ENCODE peak calls at places on chromosomes 11 and 22, in nine cellular contexts. X is SK-N-SH; V is ascending aorta; F is uterus; J is body of pancreas; M is naive thymus-derived CD4-positive, alpha-beta T cell; Y is fibroblast of lung; R is ovary; U is esophagus squamous epithelium. C is an unnamed sample.

GRCh38 chr22:50575426-50575941 is 2.7 kb downstream of the CPT1B start:
- DNase-seq in J (no peak), U (no peak), F (no peak), R (no peak), V (no peak), M (no peak), Y (no peak), X (no peak), C (no peak)

GRCh38 chr11:113202431-113202830 is 112.0 kb upstream of the TTC12 start:
- DNase-seq in X (no peak), F (no peak), R (no peak), Y (no peak), J (no peak), U (no peak), V (no peak), M (no peak), C (no peak)

GRCh38 chr11:80860632-80861031 is 1419.8 kb upstream of the TENM4 start:
- DNase-seq in R (no peak), V (no peak), U (no peak), Y (peak; percentile 52), J (no peak), M (no peak), X (no peak), F (no peak), C (no peak)

GRCh38 chr11:99325807-99326206 is 305.1 kb downstream of the CNTN5 start:
- DNase-seq in Y (peak; percentile 89), R (no peak), U (no peak), M (no peak), F (no peak), X (no peak), V (no peak), J (no peak), C (no peak)

GRCh38 chr11:127056338-127056971 is 55.9 kb upstream of the KIRREL3 start:
- DNase-seq in R (no peak), V (no peak), M (no peak), X (peak; percentile 29), J (no peak), F (no peak), Y (no peak), U (no peak), C (no peak)

GRCh38 chr11:115287266-115287665 is 216.9 kb downstream of the CADM1 start:
- DNase-seq in U (no peak), J (no peak), V (no peak), Y (no peak), M (no peak), X (no peak), R (no peak), F (no peak), C (no peak)

GRCh38 chr11:36455658-36456111 is 54.4 kb downstream of the TRAF6 start:
- DNase-seq in X (peak; percentile 35), J (peak; percentile 31), R (peak; percentile 81), Y (peak; percentile 98), M (no peak), U (peak; percentile 10), F (peak; percentile 63), V (peak; percentile 95), C (peak; percentile 66)

GRCh38 chr11:40161855-40162410 is 1297.5 kb downstream of the LRRC4C start:
- DNase-seq in R (no peak), Y (no peak), U (no peak), F (no peak), J (peak; percentile 5), V (no peak), X (no peak), M (no peak), C (no peak)

GRCh38 chr11:13289081-13289480 is 11.5 kb downstream of the BMAL1 start:
- DNase-seq in F (no peak), X (peak; percentile 38), V (no peak), J (peak; percentile 11), U (no peak), R (no peak), Y (peak; percentile 39), M (no peak), C (no peak)

GRCh38 chr11:61160487-61161189 is 588 bp downstream of the VPS37C start:
- DNase-seq in R (no peak), V (peak; percentile 58), U (no peak), M (no peak), F (no peak), X (no peak), J (no peak), Y (no peak), C (no peak)

GRCh38 chr22:43520632-43521039 is 108.8 kb downstream of the MPPED1 start:
- DNase-seq in U (no peak), M (no peak), J (no peak), X (no peak), F (no peak), V (no peak), R (no peak), Y (no peak), C (no peak)

GRCh38 chr11:102177974-102178631 is 67.9 kb downstream of the YAP1 start:
- DNase-seq in U (no peak), R (no peak), V (no peak), M (no peak), X (peak; percentile 6), Y (peak; percentile 95), J (peak; percentile 9), F (no peak), C (no peak)

GRCh38 chr11:34357646-34358257 is at the start of gene ABTB2:
- DNase-seq in U (peak; percentile 83), X (peak; percentile 98), Y (peak; percentile 97), F (peak; percentile 99), J (peak; percentile 99), M (peak; percentile 90), R (peak; percentile 99), V (peak; percentile 99), C (peak; percentile 89)
- H3K27ac ChIP-seq in U (peak within 1 kb of the TSS; percentile 78), X (peak within 1 kb of the TSS; percentile 35), Y (peak within 1 kb of the TSS; percentile 11), F (peak within 1 kb of the TSS; percentile 87), J (peak within 1 kb of the TSS; percentile 85), M (peak within 1 kb of the TSS; percentile 55), R (peak within 1 kb of the TSS; percentile 83), V (peak within 1 kb of the TSS; percentile 87), C (peak within 1 kb of the TSS; percentile 58)

DNA sequence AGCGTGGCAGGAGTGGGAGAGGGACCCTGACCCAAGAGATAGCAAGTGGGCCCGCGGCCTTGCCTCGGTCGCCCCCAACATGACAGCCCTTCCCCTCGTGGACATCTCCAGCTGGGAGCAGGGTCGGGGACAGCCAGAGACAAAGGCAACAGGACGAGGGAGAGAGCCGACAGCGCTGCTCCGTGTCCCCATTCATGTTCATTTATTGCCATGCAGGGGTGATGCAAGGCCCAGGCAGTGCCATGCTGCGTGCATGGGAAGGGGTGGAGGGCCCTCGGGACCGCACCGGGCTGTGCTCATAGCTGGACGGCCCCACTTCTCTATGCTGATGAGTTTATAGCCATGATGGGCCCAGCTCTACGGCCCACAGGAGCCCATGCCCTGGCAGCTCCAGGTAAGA is 12.7 kb downstream of the MRPL23 start:
- DNase-seq in F (peak; percentile 2), V (no peak), Y (no peak), R (peak; percentile 30), U (no peak), M (no peak), J (no peak), X (no peak), C (no peak)
- H3K27ac ChIP-seq in F (no peak overlapping the region), V (no peak overlapping the region), Y (no peak overlapping the region), R (no peak overlapping the region), U (no peak overlapping the region), M (no peak overlapping the region), J (no peak overlapping the region), X (no peak overlapping the region), C (no peak overlapping the region)

GRCh38 chr11:693887-694562 is 997 bp downstream of the DEAF1 start:
- DNase-seq in R (peak; percentile 66), J (peak; percentile 61), U (no peak), F (peak; percentile 55), Y (no peak), X (no peak), V (no peak), M (no peak), C (no peak)

GRCh38 chr11:692824-693414 is 2.1 kb downstream of the DEAF1 start:
- DNase-seq in U (no peak), X (no peak), J (no peak), V (no peak), F (no peak), R (no peak), M (no peak), Y (peak; percentile 12), C (no peak)

GRCh38 chr11:690738-691633 is 4.0 kb downstream of the DEAF1 start:
- DNase-seq in X (no peak), R (no peak), V (no peak), Y (no peak), U (no peak), J (peak; percentile 81), F (no peak), M (no peak), C (no peak)

GRCh38 chr11:693415-693831 is 1.6 kb downstream of the DEAF1 start:
- DNase-seq in V (no peak), M (no peak), J (no peak), F (no peak), R (no peak), X (no peak), Y (peak; percentile 36), U (no peak), C (no peak)

GRCh38 chr11:691710-692590 is 3.1 kb downstream of the DEAF1 start:
- DNase-seq in V (no peak), J (no peak), Y (no peak), R (no peak), X (no peak), F (no peak), U (no peak), M (no peak), C (no peak)
- H3K27ac ChIP-seq in V (no peak overlapping the region), J (no peak overlapping the region), Y (no peak overlapping the region), R (no peak overlapping the region), X (no peak overlapping the region), F (no peak overlapping the region), U (no peak overlapping the region), M (peak overlapping the region; percentile 81), C (no peak overlapping the region)

GRCh38 chr11:120800206-120800605 is 223.7 kb upstream of the TBCEL start:
- DNase-seq in F (no peak), R (no peak), X (no peak), V (no peak), J (no peak), M (no peak), U (no peak), Y (no peak), C (no peak)
- H3K27ac ChIP-seq in F (no peak overlapping the region), R (no peak overlapping the region), X (no peak overlapping the region), V (no peak overlapping the region), J (no peak overlapping the region), M (no peak overlapping the region), U (no peak overlapping the region), Y (no peak overlapping the region), C (no peak overlapping the region)

DNA sequence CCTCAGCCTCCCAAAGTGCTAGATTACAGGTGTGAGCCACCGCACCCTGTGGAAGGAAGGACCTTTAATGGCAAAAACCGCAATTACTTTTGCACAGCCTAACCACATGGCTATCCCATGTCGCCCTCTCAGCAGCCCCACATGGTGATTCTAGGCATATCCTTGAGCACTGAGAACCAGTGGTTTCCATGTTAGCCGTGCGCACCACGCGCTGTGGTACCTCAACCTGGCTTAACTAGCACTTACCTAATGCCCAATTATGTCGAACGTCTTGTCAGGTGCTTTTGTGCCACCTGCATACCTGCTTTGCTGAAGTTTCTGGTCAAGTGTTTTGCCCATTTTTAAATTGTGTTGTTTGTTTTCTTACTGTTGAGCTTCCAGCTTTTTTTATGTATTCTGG is 697.9 kb downstream of the BRD1 start:
- DNase-seq in U (no peak), F (no peak), R (no peak), V (no peak), M (no peak), J (no peak), Y (no peak), X (no peak), C (no peak)
- H3K27ac ChIP-seq in U (no peak overlapping the region), F (no peak overlapping the region), R (no peak overlapping the region), V (no peak overlapping the region), M (no peak overlapping the region), J (no peak overlapping the region), Y (no peak overlapping the region), X (no peak overlapping the region), C (no peak overlapping the region)